ENCODE peak calls at places on chromosomes 12 and 14, in nine cellular contexts. S is tibial artery, I is Caco-2, Z is keratinocyte, F is HCT116, O is tibial nerve, V is Peyer's patch, Y is vagina, A is K562. K is an unnamed sample. For H3K4me1, the result is how much of the 10 kb centered on the place peaks cover.

GRCh38 chr14:32364941-32365340 is 35.8 kb downstream of the AKAP6 start:
- DNase-seq in S (no peak), Z (no peak), O (no peak), V (no peak), A (no peak), I (no peak), F (no peak), Y (no peak), K (no peak)

GRCh38 chr12:115798309-115798917 is 479.1 kb downstream of the MED13L start:
- DNase-seq in Z (no peak), V (no peak), F (no peak), Y (no peak), S (no peak), I (no peak), A (no peak), O (no peak), K (no peak)

GRCh38 chr12:88305491-88305890 is 163.4 kb downstream of the TMTC3 start:
- DNase-seq in F (no peak), A (no peak), S (no peak), O (no peak), Z (peak), V (no peak), I (peak), Y (no peak), K (no peak)

GRCh38 chr12:43586646-43587245 is 34.7 kb upstream of the ADAMTS20 start:
- DNase-seq in Y (no peak), O (no peak), F (no peak), Z (no peak), S (no peak), I (no peak), A (no peak), V (no peak), K (no peak)

GRCh38 chr14:92729632-92730358 is 18.6 kb downstream of the LGMN start:
- DNase-seq in F (no peak), Z (peak), O (no peak), S (no peak), Y (no peak), A (no peak), I (no peak), V (no peak), K (no peak)

GRCh38 chr12:52896190-52897100 is 8.4 kb downstream of the KRT8 start:
- DNase-seq in I (peak), O (no peak), Y (no peak), F (no peak), Z (no peak), V (peak), A (no peak), S (no peak), K (no peak)

GRCh38 chr12:3000548-3001275 is 41.5 kb downstream of the TEAD4 start:
- DNase-seq in Z (no peak), F (no peak), O (no peak), A (peak), I (no peak), V (no peak), Y (no peak), S (no peak), K (no peak)

GRCh38 chr14:73741876-73742519 is 27.8 kb upstream of the PNMA1 start:
- DNase-seq in A (peak), V (no peak), O (no peak), Y (no peak), S (no peak), I (no peak), F (no peak), Z (no peak), K (no peak)

GRCh38 chr14:31208546-31209424 is 1.2 kb upstream of the HECTD1 start:
- DNase-seq in O (no peak), S (no peak), Y (no peak), A (no peak), F (no peak), Z (no peak), V (no peak), I (no peak), K (no peak)

GRCh38 chr12:42757735-42758134 is 168.2 kb upstream of the PRICKLE1 start:
- DNase-seq in Z (no peak), V (no peak), A (no peak), S (no peak), Y (no peak), I (no peak), O (no peak), F (no peak), K (no peak)

GRCh38 chr12:89451876-89452275 is 72.7 kb downstream of the GALNT4 start:
- DNase-seq in O (no peak), Y (no peak), V (no peak), I (no peak), S (peak), A (no peak), F (no peak), Z (no peak), K (peak)

GRCh38 chr14:25048170-25049126 is 1.5 kb downstream of the STXBP6 start:
- DNase-seq in A (peak), I (no peak), V (no peak), S (peak), O (peak), Z (no peak), Y (no peak), F (no peak), K (peak)

GRCh38 chr12:57370696-57371095 is 60.1 kb downstream of the R3HDM2 start:
- DNase-seq in Y (no peak), A (no peak), I (no peak), Z (no peak), O (no peak), S (no peak), F (no peak), V (no peak), K (no peak)

GRCh38 chr14:59281613-59282012 is 93.1 kb downstream of the DAAM1 start:
- DNase-seq in O (no peak), Z (peak), A (no peak), I (no peak), S (no peak), F (no peak), V (no peak), Y (no peak), K (no peak)

GRCh38 chr12:32975122-32975521 is 78.5 kb upstream of the PKP2 start:
- DNase-seq in A (no peak), I (no peak), F (no peak), S (no peak), O (no peak), Z (no peak), V (no peak), Y (no peak), K (no peak)

GRCh38 chr12:49055978-49056754 is 4.4 kb downstream of the KMT2D start:
- DNase-seq in A (peak), Z (peak), S (peak), Y (no peak), F (peak), I (peak), O (no peak), V (peak), K (peak)

GRCh38 chr12:89927226-89927698 is 218.6 kb upstream of the ATP2B1 start:
- DNase-seq in F (no peak), O (no peak), Z (no peak), I (no peak), S (no peak), Y (no peak), V (no peak), A (no peak), K (no peak)

GRCh38 chr14:105471823-105472495 is 2.7 kb upstream of the CRIP2 start:
- DNase-seq in Y (no peak), A (no peak), Z (no peak), S (no peak), V (no peak), I (no peak), O (no peak), F (no peak), K (no peak)

DNA sequence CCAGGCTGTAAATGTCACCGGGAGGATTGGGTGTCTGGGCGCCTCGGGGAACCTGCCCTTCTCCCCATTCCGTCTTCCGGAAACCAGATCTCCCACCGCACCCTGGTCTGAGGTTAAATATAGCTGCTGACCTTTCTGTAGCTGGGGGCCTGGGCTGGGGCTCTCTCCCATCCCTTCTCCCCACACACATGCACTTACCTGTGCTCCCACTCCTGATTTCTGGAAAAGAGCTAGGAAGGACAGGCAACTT is 1.3 kb downstream of the GAPDH start:
- DNase-seq in V (no peak), O (no peak), Y (no peak), A (no peak), Z (no peak), F (no peak), S (no peak), I (no peak), K (no peak)
- H3K4me1 ChIP-seq in V (half or more), O (under half), Y (half or more), A (half or more), Z (half or more), F (half or more), S (half or more), I (under half), K (half or more)

GRCh38 chr14:22512106-22512814 is 76.8 kb downstream of the DAD1 start:
- DNase-seq in Y (no peak), I (no peak), A (no peak), V (no peak), F (no peak), S (no peak), Z (no peak), O (no peak), K (no peak)
- H3K4me3 ChIP-seq in Y (no peak), I (no peak), A (no peak), V (no peak), F (no peak), S (no peak), Z (no peak), O (no peak), K (no peak)

GRCh38 chr14:52977798-52978197 is 26.9 kb upstream of the FERMT2 start:
- DNase-seq in F (no peak), I (no peak), O (no peak), V (no peak), S (no peak), Z (no peak), A (no peak), Y (no peak), K (no peak)

DNA sequence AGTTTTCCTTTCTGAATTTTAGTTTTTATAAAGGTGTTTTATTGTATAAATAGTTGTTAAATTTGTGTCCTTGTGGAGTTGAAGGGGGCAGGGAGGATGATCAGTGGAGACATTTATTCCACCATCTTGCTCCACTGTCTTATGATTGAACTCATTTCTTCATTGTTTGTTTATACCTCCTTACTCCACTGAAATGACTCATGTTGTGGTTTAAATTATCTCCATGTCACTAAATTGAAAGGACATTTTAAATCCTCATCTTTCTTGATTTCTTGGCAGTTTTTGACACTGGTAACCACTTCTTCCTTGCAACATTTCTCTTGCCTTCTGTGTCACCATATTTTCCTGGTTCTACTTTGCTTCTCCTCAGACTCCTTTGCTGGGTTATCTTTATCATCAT is 23.6 kb upstream of the FERMT2 start:
- DNase-seq in Z (no peak), Y (no peak), O (no peak), A (no peak), S (no peak), V (no peak), F (no peak), I (no peak), K (no peak)
- H3K4me1 ChIP-seq in Z (under half), Y (under half), O (under half), A (under half), S (under half), V (under half), F (under half), I (under half), K (under half)

DNA sequence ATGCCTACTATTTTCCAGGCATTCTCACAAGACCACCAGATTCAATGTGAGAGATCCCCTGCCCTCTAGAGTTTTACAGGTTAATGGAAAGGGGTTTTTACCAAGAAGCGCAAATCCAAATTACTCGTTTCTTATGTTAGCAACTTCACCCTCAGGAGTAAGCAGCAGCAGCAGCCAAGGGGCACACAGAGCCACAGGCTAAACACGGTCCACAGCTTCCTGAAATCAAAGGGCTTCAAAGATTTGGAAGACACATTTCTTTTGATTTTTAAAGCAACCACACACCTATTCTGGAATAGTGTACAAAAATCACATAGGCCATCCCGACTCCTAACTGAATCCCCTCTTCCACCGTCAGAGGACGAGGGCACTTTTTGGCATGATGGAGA is 106.9 kb downstream of the ARF6 start:
- DNase-seq in A (no peak), F (no peak), V (no peak), I (no peak), O (no peak), S (no peak), Y (no peak), Z (no peak), K (no peak)
- H3K4me3 ChIP-seq in A (no peak), F (peak), V (no peak), I (peak), O (no peak), S (peak), Y (no peak), Z (no peak), K (no peak)

DNA sequence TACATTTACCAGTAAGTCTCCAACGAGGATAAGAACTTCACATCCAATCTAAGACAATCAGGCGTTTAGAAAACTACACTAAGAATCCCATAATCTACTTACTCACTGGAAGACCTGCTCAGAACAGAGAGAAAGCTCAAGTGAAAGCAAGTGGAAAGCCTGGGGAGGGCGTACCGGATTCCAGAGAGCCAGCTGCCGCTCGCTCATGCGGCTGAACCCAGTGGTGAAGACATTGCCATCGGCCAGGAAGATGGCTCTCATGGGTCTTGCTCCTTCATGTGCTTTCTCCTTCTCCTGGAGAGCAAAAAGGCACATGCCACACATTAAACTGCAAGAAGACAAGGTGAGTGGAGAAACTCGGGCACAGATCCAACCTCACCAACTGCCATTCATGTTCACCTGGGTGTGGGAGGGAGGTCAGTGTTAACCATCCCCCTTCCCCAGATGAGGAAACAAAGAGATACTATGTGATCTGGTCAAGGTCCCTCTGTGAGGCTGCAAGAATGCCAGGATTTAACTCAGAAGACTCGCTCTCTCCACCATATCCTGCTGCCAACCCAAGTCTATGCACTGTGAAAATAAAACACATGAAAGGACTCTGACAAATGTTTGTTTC is 23.5 kb upstream of the SELPLG start:
- DNase-seq in Y (no peak), O (no peak), V (no peak), Z (no peak), A (no peak), F (no peak), I (no peak), S (no peak), K (no peak)
- H3K4me1 ChIP-seq in Y (under half), O (under half), V (under half), Z (under half), A (under half), F (under half), I (under half), S (under half), K (under half)

GRCh38 chr14:61443481-61443880 is 122.1 kb downstream of the PRKCH start:
- DNase-seq in V (no peak), S (no peak), Z (no peak), I (no peak), F (no peak), Y (no peak), A (no peak), O (no peak), K (no peak)
- H3K4me3 ChIP-seq in V (no peak), S (no peak), Z (no peak), I (no peak), F (no peak), Y (no peak), A (no peak), O (no peak), K (no peak)

GRCh38 chr12:113143959-113144358 is 5.6 kb upstream of the CFAP73 start:
- DNase-seq in I (no peak), V (no peak), Y (no peak), S (no peak), F (no peak), O (no peak), A (no peak), Z (no peak), K (no peak)

GRCh38 chr12:113142173-113142885 is 6.8 kb upstream of the RASAL1 start:
- DNase-seq in Y (no peak), Z (no peak), I (no peak), S (peak), A (no peak), F (no peak), O (no peak), V (peak), K (no peak)

GRCh38 chr12:113144771-113145170 is 4.8 kb upstream of the CFAP73 start:
- DNase-seq in O (no peak), I (no peak), A (no peak), Y (no peak), S (no peak), F (no peak), Z (no peak), V (no peak), K (no peak)

GRCh38 chr12:113140706-113141105 is 5.1 kb upstream of the RASAL1 start:
- DNase-seq in Z (no peak), F (no peak), O (no peak), Y (no peak), I (no peak), V (no peak), S (no peak), A (no peak), K (no peak)

DNA sequence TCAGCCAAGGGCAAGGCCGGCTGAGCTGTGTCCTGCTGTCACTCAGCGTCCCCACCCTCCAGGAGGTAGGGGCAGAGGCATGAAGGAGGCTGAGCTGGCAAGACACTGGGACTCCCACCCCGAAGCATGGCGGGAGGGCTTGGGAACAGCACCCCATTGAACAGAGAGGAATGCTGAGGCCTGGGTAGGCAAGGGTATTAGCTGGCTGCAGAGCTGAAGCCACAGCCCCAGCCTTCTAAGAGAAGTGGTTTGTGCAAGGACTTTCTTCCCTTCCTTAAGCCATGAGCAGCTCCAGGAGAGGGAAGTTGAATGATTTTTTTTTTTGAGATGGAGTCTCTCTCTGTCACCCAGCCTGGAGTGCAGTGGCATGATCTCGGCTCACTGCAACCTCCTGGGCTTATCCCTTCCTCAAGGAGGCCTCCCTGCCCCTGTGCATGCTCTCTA is 6.6 kb upstream of the CFAP73 start:
- DNase-seq in Y (no peak), A (no peak), Z (no peak), O (no peak), I (no peak), S (no peak), F (no peak), V (no peak), K (no peak)
- H3K4me1 ChIP-seq in Y (under half), A (under half), Z (under half), O (under half), I (under half), S (under half), F (under half), V (under half), K (under half)

GRCh38 chr14:66508547-66508845 is 549 bp downstream of the GPHN start:
- DNase-seq in O (no peak), I (no peak), V (no peak), F (no peak), Z (no peak), S (no peak), Y (no peak), A (no peak), K (no peak)
- H3K4me3 ChIP-seq in O (peak), I (peak), V (peak), F (peak), Z (peak), S (peak), Y (peak), A (peak), K (peak)

GRCh38 chr14:103428732-103429556 is 43.7 kb downstream of the MARK3 start:
- DNase-seq in F (no peak), S (no peak), A (no peak), O (no peak), V (no peak), Y (no peak), Z (no peak), I (no peak), K (no peak)
- H3K4me1 ChIP-seq in F (under half), S (under half), A (under half), O (under half), V (under half), Y (under half), Z (under half), I (under half), K (under half)

GRCh38 chr12:95944108-95944704 is 1.1 kb downstream of the AMDHD1 start:
- DNase-seq in O (no peak), A (no peak), Z (no peak), I (no peak), F (no peak), V (no peak), S (no peak), Y (no peak), K (no peak)
- H3K4me3 ChIP-seq in O (no peak), A (no peak), Z (peak), I (no peak), F (peak), V (no peak), S (no peak), Y (no peak), K (no peak)